ENCODE peak calls at places on chromosomes 16 and 17, in five cellular contexts. One of them, this sample, is unnamed.

GRCh38 chr17:65170839-65171238 is 33.7 kb downstream of the RGS9 start:
- DNase-seq in T-helper 9 cell: no peak
- DNase-seq in stimulated activated CD4-positive, alpha-beta T cell treated with anti-CD3 and anti-CD28 coated beads, Interleukin-2, amount 100 ng/mL, for 48 hours: no peak
- DNase-seq in posterior cingulate gyrus: no peak
- DNase-seq in NCI-H345: peak; percentile 77
- DNase-seq in this sample: no peak

GRCh38 chr16:73031155-73031866 is 16.6 kb downstream of the ZFHX3 start:
- DNase-seq in T-helper 9 cell: no peak
- DNase-seq in stimulated activated CD4-positive, alpha-beta T cell treated with anti-CD3 and anti-CD28 coated beads, Interleukin-2, amount 100 ng/mL, for 48 hours: no peak
- DNase-seq in NCI-H345: no peak
- DNase-seq in posterior cingulate gyrus: no peak
- DNase-seq in this sample: no peak

GRCh38 chr16:24141466-24141865 is 114.7 kb upstream of the CACNG3 start:
- DNase-seq in T-helper 9 cell: no peak
- DNase-seq in NCI-H345: no peak
- DNase-seq in posterior cingulate gyrus: no peak
- DNase-seq in stimulated activated CD4-positive, alpha-beta T cell treated with anti-CD3 and anti-CD28 coated beads, Interleukin-2, amount 100 ng/mL, for 48 hours: no peak
- DNase-seq in this sample: no peak

GRCh38 chr17:64176556-64176955 is 46.6 kb upstream of the ERN1 start:
- DNase-seq in posterior cingulate gyrus: no peak
- DNase-seq in NCI-H345: no peak
- DNase-seq in T-helper 9 cell: no peak
- DNase-seq in stimulated activated CD4-positive, alpha-beta T cell treated with anti-CD3 and anti-CD28 coated beads, Interleukin-2, amount 100 ng/mL, for 48 hours: no peak
- DNase-seq in this sample: no peak

GRCh38 chr17:43891851-43892671 is 15.3 kb downstream of the MPP2 start:
- DNase-seq in T-helper 9 cell: no peak
- DNase-seq in NCI-H345: no peak
- DNase-seq in posterior cingulate gyrus: no peak
- DNase-seq in stimulated activated CD4-positive, alpha-beta T cell treated with anti-CD3 and anti-CD28 coated beads, Interleukin-2, amount 100 ng/mL, for 48 hours: no peak
- DNase-seq in this sample: no peak

GRCh38 chr16:31214705-31215286 is 877 bp downstream of the TRIM72 start:
- DNase-seq in posterior cingulate gyrus: no peak
- DNase-seq in NCI-H345: peak; percentile 27
- DNase-seq in T-helper 9 cell: no peak
- DNase-seq in stimulated activated CD4-positive, alpha-beta T cell treated with anti-CD3 and anti-CD28 coated beads, Interleukin-2, amount 100 ng/mL, for 48 hours: no peak
- DNase-seq in this sample: no peak

GRCh38 chr16:2840914-2841313 is 10.8 kb downstream of the ZG16B start:
- DNase-seq in stimulated activated CD4-positive, alpha-beta T cell treated with anti-CD3 and anti-CD28 coated beads, Interleukin-2, amount 100 ng/mL, for 48 hours: no peak
- DNase-seq in posterior cingulate gyrus: no peak
- DNase-seq in NCI-H345: no peak
- DNase-seq in T-helper 9 cell: no peak
- DNase-seq in this sample: no peak

GRCh38 chr16:30491744-30492308 is 19.3 kb downstream of the ITGAL start:
- DNase-seq in stimulated activated CD4-positive, alpha-beta T cell treated with anti-CD3 and anti-CD28 coated beads, Interleukin-2, amount 100 ng/mL, for 48 hours: no peak
- DNase-seq in posterior cingulate gyrus: no peak
- DNase-seq in T-helper 9 cell: no peak
- DNase-seq in NCI-H345: no peak
- DNase-seq in this sample: no peak

GRCh38 chr17:57938061-57938502 is 17.1 kb downstream of the CUEDC1 start:
- DNase-seq in T-helper 9 cell: no peak
- DNase-seq in posterior cingulate gyrus: no peak
- DNase-seq in NCI-H345: no peak
- DNase-seq in stimulated activated CD4-positive, alpha-beta T cell treated with anti-CD3 and anti-CD28 coated beads, Interleukin-2, amount 100 ng/mL, for 48 hours: no peak
- DNase-seq in this sample: no peak

GRCh38 chr17:44210342-44211192 is 8.9 kb downstream of the UBTF start:
- DNase-seq in T-helper 9 cell: peak; percentile 88
- DNase-seq in posterior cingulate gyrus: peak; percentile 89
- DNase-seq in NCI-H345: no peak
- DNase-seq in stimulated activated CD4-positive, alpha-beta T cell treated with anti-CD3 and anti-CD28 coated beads, Interleukin-2, amount 100 ng/mL, for 48 hours: peak; percentile 94
- DNase-seq in this sample: peak; percentile 93

GRCh38 chr17:56985371-56986162 is 7.6 kb downstream of the SCPEP1 start:
- DNase-seq in NCI-H345: no peak
- DNase-seq in T-helper 9 cell: no peak
- DNase-seq in posterior cingulate gyrus: no peak
- DNase-seq in stimulated activated CD4-positive, alpha-beta T cell treated with anti-CD3 and anti-CD28 coated beads, Interleukin-2, amount 100 ng/mL, for 48 hours: no peak
- DNase-seq in this sample: no peak

GRCh38 chr16:67800252-67801046 is 5.9 kb downstream of the RANBP10 start:
- DNase-seq in NCI-H345: no peak
- DNase-seq in stimulated activated CD4-positive, alpha-beta T cell treated with anti-CD3 and anti-CD28 coated beads, Interleukin-2, amount 100 ng/mL, for 48 hours: no peak
- DNase-seq in posterior cingulate gyrus: no peak
- DNase-seq in T-helper 9 cell: no peak
- DNase-seq in this sample: no peak

GRCh38 chr17:75776399-75777242 is 8.0 kb upstream of the UNK start:
- DNase-seq in T-helper 9 cell: no peak
- DNase-seq in NCI-H345: no peak
- DNase-seq in posterior cingulate gyrus: no peak
- DNase-seq in stimulated activated CD4-positive, alpha-beta T cell treated with anti-CD3 and anti-CD28 coated beads, Interleukin-2, amount 100 ng/mL, for 48 hours: no peak
- DNase-seq in this sample: no peak